ENCODE peak calls at places on chromosomes 3 and 15, in ten cellular contexts. H, C, L, V, A, R, J, T, X and I are unnamed samples.

GRCh38 chr3:184368116-184368803 is 6.8 kb downstream of the POLR2H start:
- DNase-seq in H (no peak), C (no peak), L (no peak), V (no peak), A (no peak), R (no peak), J (no peak), T (no peak), X (no peak), I (no peak)

GRCh38 chr3:14336414-14337285 is 65.8 kb upstream of the SLC6A6 start:
- DNase-seq in H (no peak), C (peak; percentile 43), L (no peak), V (no peak), A (no peak), R (no peak), J (no peak), T (no peak), X (no peak), I (no peak)

GRCh38 chr3:43319364-43319763 is 33.0 kb downstream of the SNRK start:
- DNase-seq in H (no peak), C (no peak), L (no peak), V (no peak), A (no peak), R (no peak), J (no peak), T (no peak), X (no peak), I (no peak)

GRCh38 chr15:50148362-50148963 is 29.4 kb upstream of the ATP8B4 start:
- DNase-seq in H (peak; percentile 88), C (peak; percentile 80), L (no peak), V (peak; percentile 27), A (no peak), R (peak; percentile 16), J (peak; percentile 82), T (no peak), X (peak; percentile 35), I (no peak)

GRCh38 chr3:82824491-82824890 is 1063.0 kb upstream of the GBE1 start:
- DNase-seq in H (no peak), C (no peak), L (no peak), V (no peak), A (no peak), R (no peak), J (no peak), T (no peak), X (no peak), I (no peak)

GRCh38 chr3:132135628-132136333 is 101.0 kb upstream of the CPNE4 start:
- DNase-seq in H (peak; percentile 20), C (peak; percentile 93), L (no peak), V (no peak), A (no peak), R (no peak), J (peak; percentile 4), T (no peak), X (no peak), I (no peak)

GRCh38 chr15:70289191-70289955 is 191.7 kb upstream of the TLE3 start:
- DNase-seq in H (peak; percentile 31), C (peak; percentile 82), L (no peak), V (no peak), A (no peak), R (no peak), J (no peak), T (no peak), X (no peak), I (no peak)

GRCh38 chr3:193962986-193963683 is 172.8 kb upstream of the HES1 start:
- DNase-seq in H (no peak), C (peak; percentile 44), L (no peak), V (no peak), A (no peak), R (no peak), J (no peak), T (no peak), X (no peak), I (no peak)

GRCh38 chr3:46280105-46280797 is 38.0 kb downstream of the CCR3 start:
- DNase-seq in H (no peak), C (peak; percentile 85), L (no peak), V (no peak), A (no peak), R (no peak), J (no peak), T (no peak), X (no peak), I (no peak)

GRCh38 chr15:96374494-96374893 is 44.0 kb downstream of the NR2F2 start:
- DNase-seq in H (no peak), C (peak; percentile 48), L (no peak), V (no peak), A (no peak), R (no peak), J (no peak), T (no peak), X (no peak), I (no peak)

GRCh38 chr3:186442162-186442561 is 80.1 kb upstream of the DGKG start:
- DNase-seq in H (no peak), C (no peak), L (no peak), V (no peak), A (no peak), R (no peak), J (no peak), T (no peak), X (peak; percentile 57), I (no peak)

GRCh38 chr3:124834723-124835718 is 52.1 kb downstream of the ITGB5 start:
- DNase-seq in H (peak; percentile 62), C (peak; percentile 87), L (no peak), V (peak; percentile 88), A (no peak), R (no peak), J (peak; percentile 97), T (peak; percentile 20), X (peak; percentile 64), I (no peak)

GRCh38 chr15:90192961-90193786 is 8.0 kb upstream of the SEMA4B start:
- DNase-seq in H (no peak), C (no peak), L (no peak), V (no peak), A (peak; percentile 41), R (no peak), J (no peak), T (no peak), X (no peak), I (no peak)

GRCh38 chr15:43977072-43977884 is 150.5 kb downstream of the WDR76 start:
- DNase-seq in H (no peak), C (no peak), L (no peak), V (no peak), A (no peak), R (no peak), J (no peak), T (no peak), X (no peak), I (no peak)

GRCh38 chr15:60301024-60301423 is 96.8 kb downstream of the ANXA2 start:
- DNase-seq in H (no peak), C (no peak), L (no peak), V (no peak), A (no peak), R (no peak), J (peak; percentile 24), T (no peak), X (peak; percentile 19), I (no peak)

GRCh38 chr3:132721479-132722164 is 587 bp downstream of the NPHP3 start:
- DNase-seq in H (peak; percentile 88), C (peak; percentile 58), L (peak; percentile 68), V (no peak), A (no peak), R (no peak), J (peak; percentile 74), T (no peak), X (peak; percentile 74), I (no peak)

GRCh38 chr3:167835953-167836352 is 100.4 kb downstream of the SERPINI1 start:
- DNase-seq in H (no peak), C (no peak), L (no peak), V (no peak), A (no peak), R (no peak), J (no peak), T (no peak), X (no peak), I (no peak)

GRCh38 chr3:109927161-109927560 is 589.8 kb upstream of the DPPA4 start:
- DNase-seq in H (no peak), C (peak; percentile 95), L (no peak), V (no peak), A (no peak), R (no peak), J (peak; percentile 74), T (no peak), X (no peak), I (no peak)

GRCh38 chr15:93981706-93982105 is 249.7 kb upstream of the MCTP2 start:
- DNase-seq in H (no peak), C (no peak), L (no peak), V (no peak), A (no peak), R (no peak), J (peak; percentile 54), T (no peak), X (no peak), I (no peak)

GRCh38 chr3:195549931-195550519 is 6.9 kb upstream of the PPP1R2 start:
- DNase-seq in H (no peak), C (no peak), L (no peak), V (no peak), A (no peak), R (no peak), J (no peak), T (peak; percentile 91), X (no peak), I (no peak)

GRCh38 chr15:60346653-60347052 is 51.1 kb downstream of the ANXA2 start:
- DNase-seq in H (no peak), C (no peak), L (no peak), V (no peak), A (no peak), R (no peak), J (no peak), T (no peak), X (no peak), I (no peak)

GRCh38 chr3:175695251-175695650 is 836.1 kb downstream of the NAALADL2 start:
- DNase-seq in H (no peak), C (no peak), L (no peak), V (no peak), A (no peak), R (no peak), J (no peak), T (no peak), X (no peak), I (no peak)

GRCh38 chr3:50658416-50658815 is 16.3 kb upstream of the DOCK3 start:
- DNase-seq in H (no peak), C (no peak), L (peak; percentile 10), V (no peak), A (no peak), R (no peak), J (no peak), T (no peak), X (no peak), I (no peak)

GRCh38 chr3:182067423-182067822 is 355.7 kb downstream of the SOX2 start:
- DNase-seq in H (no peak), C (peak; percentile 2), L (no peak), V (no peak), A (no peak), R (no peak), J (no peak), T (no peak), X (no peak), I (no peak)

GRCh38 chr15:34241376-34242350 is 16.8 kb downstream of the EMC4 start:
- DNase-seq in H (peak; percentile 43), C (peak; percentile 64), L (no peak), V (no peak), A (no peak), R (no peak), J (peak; percentile 46), T (no peak), X (peak; percentile 20), I (no peak)

GRCh38 chr3:46960081-46960701 is 16.4 kb downstream of the CCDC12 start:
- DNase-seq in H (peak; percentile 47), C (peak; percentile 21), L (peak; percentile 71), V (no peak), A (no peak), R (no peak), J (no peak), T (no peak), X (no peak), I (no peak)

GRCh38 chr3:64460877-64461276 is 226.9 kb downstream of the ADAMTS9 start:
- DNase-seq in H (no peak), C (no peak), L (no peak), V (no peak), A (no peak), R (no peak), J (no peak), T (no peak), X (no peak), I (no peak)

GRCh38 chr15:98651581-98652220 is 3.4 kb downstream of the IGF1R start:
- DNase-seq in H (peak; percentile 44), C (peak; percentile 62), L (no peak), V (no peak), A (no peak), R (no peak), J (peak; percentile 61), T (peak; percentile 10), X (no peak), I (no peak)